ENCODE peak calls at places on chromosome 2, in four cellular contexts. One of them, this sample, is unnamed.

GRCh38 chr2:126704434-126705165 is 48.6 kb downstream of the GYPC start:
- DNase-seq in fibroblast of mammary gland: peak
- DNase-seq in caudate nucleus: no peak
- DNase-seq in right lobe of liver: no peak
- DNase-seq in this sample: no peak

GRCh38 chr2:9750224-9751215 is 92.8 kb upstream of the TAF1B start:
- DNase-seq in fibroblast of mammary gland: no peak
- DNase-seq in caudate nucleus: no peak
- DNase-seq in right lobe of liver: no peak
- DNase-seq in this sample: no peak

GRCh38 chr2:36277876-36278523 is 77.6 kb upstream of the CRIM1 start:
- DNase-seq in fibroblast of mammary gland: no peak
- DNase-seq in caudate nucleus: no peak
- DNase-seq in right lobe of liver: no peak
- DNase-seq in this sample: no peak

GRCh38 chr2:211611061-211611518 is 927.5 kb downstream of the ERBB4 start:
- DNase-seq in fibroblast of mammary gland: no peak
- DNase-seq in caudate nucleus: no peak
- DNase-seq in right lobe of liver: no peak
- DNase-seq in this sample: no peak

GRCh38 chr2:43027103-43027482 is 199.3 kb downstream of the ZFP36L2 start:
- DNase-seq in fibroblast of mammary gland: no peak
- DNase-seq in caudate nucleus: no peak
- DNase-seq in right lobe of liver: no peak
- DNase-seq in this sample: no peak

GRCh38 chr2:41856946-41857345 is 190.9 kb upstream of the PKDCC start:
- DNase-seq in fibroblast of mammary gland: no peak
- DNase-seq in caudate nucleus: no peak
- DNase-seq in right lobe of liver: no peak
- DNase-seq in this sample: no peak

GRCh38 chr2:3051266-3051665 is 326.4 kb downstream of the EIPR1 start:
- DNase-seq in fibroblast of mammary gland: no peak
- DNase-seq in caudate nucleus: no peak
- DNase-seq in right lobe of liver: no peak
- DNase-seq in this sample: no peak

GRCh38 chr2:129490666-129491065 is 488.8 kb upstream of the RAB6C start:
- DNase-seq in fibroblast of mammary gland: no peak
- DNase-seq in caudate nucleus: no peak
- DNase-seq in right lobe of liver: no peak
- DNase-seq in this sample: no peak

GRCh38 chr2:45851111-45851510 is 199.6 kb downstream of the PRKCE start:
- DNase-seq in fibroblast of mammary gland: no peak
- DNase-seq in caudate nucleus: no peak
- DNase-seq in right lobe of liver: no peak
- DNase-seq in this sample: no peak

GRCh38 chr2:65366595-65367125 is 65.7 kb downstream of the SPRED2 start:
- DNase-seq in fibroblast of mammary gland: peak
- DNase-seq in caudate nucleus: no peak
- DNase-seq in right lobe of liver: no peak
- DNase-seq in this sample: no peak

GRCh38 chr2:138964413-138964812 is 184.2 kb upstream of the NXPH2 start:
- DNase-seq in fibroblast of mammary gland: no peak
- DNase-seq in caudate nucleus: no peak
- DNase-seq in right lobe of liver: no peak
- DNase-seq in this sample: no peak

GRCh38 chr2:202140522-202141292 is 67.7 kb downstream of the KIAA2012 start:
- DNase-seq in fibroblast of mammary gland: peak
- DNase-seq in caudate nucleus: no peak
- DNase-seq in right lobe of liver: no peak
- DNase-seq in this sample: no peak